ENCODE peak calls at places on chromosomes 7 and 10, in five cellular contexts. T is hepatocyte, N is colonic mucosa, X is chondrocyte, L is heart right ventricle. Z is an unnamed sample.

GRCh38 chr10:112732277-112732891 is 217.7 kb upstream of the TCF7L2 start:
- DNase-seq in T (no peak), N (no peak), L (no peak), X (no peak), Z (no peak)

GRCh38 chr10:132397036-132397541 is at the start of gene PWWP2B:
- DNase-seq in T (peak), X (no peak), L (peak), N (no peak), Z (no peak)

GRCh38 chr10:35595106-35595505 is 10.0 kb upstream of the GJD4 start:
- DNase-seq in N (no peak), T (no peak), X (no peak), L (no peak), Z (no peak)

GRCh38 chr7:107394301-107394700 is 75.6 kb upstream of the GPR22 start:
- DNase-seq in T (no peak), L (no peak), X (no peak), N (no peak), Z (no peak)

GRCh38 chr10:106612381-106612780 is 552.1 kb downstream of the SORCS1 start:
- DNase-seq in T (no peak), N (no peak), L (no peak), X (no peak), Z (no peak)

GRCh38 chr7:29145553-29146081 is 720 bp downstream of the CPVL start:
- DNase-seq in L (no peak), T (no peak), X (no peak), N (no peak), Z (no peak)

GRCh38 chr7:112855227-112855626 is 65.0 kb upstream of the TMEM168 start:
- DNase-seq in X (no peak), N (no peak), L (no peak), T (no peak), Z (no peak)

GRCh38 chr7:16724344-16724743 is 29.2 kb upstream of the TSPAN13 start:
- DNase-seq in T (no peak), X (no peak), N (no peak), L (no peak), Z (no peak)

GRCh38 chr10:88404133-88404532 is 179.0 kb downstream of the RNLS start:
- DNase-seq in N (no peak), L (no peak), X (no peak), T (no peak), Z (no peak)

GRCh38 chr10:61263561-61263960 is 189.6 kb downstream of the TMEM26 start:
- DNase-seq in N (no peak), T (no peak), L (no peak), X (no peak), Z (no peak)

GRCh38 chr7:149282331-149282655 is 20.3 kb downstream of the ZNF783 start:
- DNase-seq in X (no peak), T (no peak), L (no peak), N (no peak), Z (no peak)

GRCh38 chr10:33556581-33556980 is 222.1 kb upstream of the NRP1 start:
- DNase-seq in L (no peak), N (no peak), X (no peak), T (no peak), Z (no peak)

GRCh38 chr10:92830478-92831389 is 17.6 kb upstream of the EXOC6 start:
- DNase-seq in N (no peak), X (no peak), L (no peak), T (no peak), Z (no peak)

GRCh38 chr7:117666019-117666418 is 186.2 kb downstream of the CFTR start:
- DNase-seq in X (no peak), L (no peak), N (peak), T (no peak), Z (no peak)

GRCh38 chr7:93949468-93949867 is 27.9 kb downstream of the GNG11 start:
- DNase-seq in N (no peak), X (no peak), L (no peak), T (peak), Z (no peak)

GRCh38 chr7:91263359-91264082 is 712 bp upstream of the FZD1 start:
- DNase-seq in N (peak), L (peak), X (no peak), T (peak), Z (no peak)

GRCh38 chr10:70477661-70478162 is 855 bp upstream of the PALD1 start:
- DNase-seq in X (no peak), N (no peak), T (peak), L (peak), Z (no peak)

GRCh38 chr10:70479161-70479531 is 579 bp downstream of the PALD1 start:
- DNase-seq in N (no peak), T (no peak), L (no peak), X (no peak), Z (no peak)

GRCh38 chr10:70480254-70480861 is 1.8 kb downstream of the PALD1 start:
- DNase-seq in T (no peak), X (no peak), L (no peak), N (no peak), Z (no peak)

GRCh38 chr10:70479626-70480253 is 1.2 kb downstream of the PALD1 start:
- DNase-seq in L (no peak), N (no peak), X (no peak), T (no peak), Z (no peak)

GRCh38 chr10:70478191-70479160 is at the start of gene PALD1:
- DNase-seq in T (peak), N (peak), X (no peak), L (peak), Z (no peak)
- TF ChIP-seq CTCF in T (no peak), N (no peak), X (peak), L (peak), Z (no peak)

GRCh38 chr7:11613292-11613930 is 218.6 kb downstream of the THSD7A start:
- DNase-seq in T (no peak), L (no peak), X (no peak), N (no peak), Z (no peak)
- TF ChIP-seq CTCF in T (no peak), L (no peak), X (no peak), N (no peak), Z (no peak)

GRCh38 chr10:94080108-94080507 is 86.4 kb downstream of the PLCE1 start:
- DNase-seq in L (no peak), X (no peak), T (no peak), N (no peak), Z (no peak)
- TF ChIP-seq CTCF in L (no peak), X (no peak), T (no peak), N (no peak), Z (no peak)

GRCh38 chr10:110016957-110017514 is 9.3 kb downstream of the ADD3 start:
- DNase-seq in N (no peak), L (no peak), X (no peak), T (no peak), Z (no peak)
- TF ChIP-seq CTCF in N (no peak), L (no peak), X (no peak), T (no peak), Z (no peak)

DNA sequence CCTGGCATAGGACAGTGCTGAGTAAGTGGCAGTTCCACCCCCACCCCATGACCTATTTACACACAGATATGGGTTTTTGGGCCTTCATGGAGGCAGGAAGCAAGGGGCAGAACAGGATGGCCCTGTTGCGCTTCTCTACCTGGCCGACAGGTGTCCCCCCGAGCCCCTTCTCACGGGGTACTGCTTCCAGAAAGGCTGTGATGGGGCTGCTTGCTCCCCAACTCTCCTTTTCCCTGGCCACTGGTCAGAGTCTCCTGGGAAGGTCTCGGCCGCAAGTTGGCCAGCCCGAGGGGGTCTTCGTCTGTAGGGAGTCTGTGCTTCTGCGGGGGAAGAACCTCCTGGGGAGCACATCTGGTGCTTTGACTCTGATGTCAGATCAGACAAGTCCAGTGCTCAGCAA is 139.8 kb upstream of the TNS3 start:
- DNase-seq in X (peak), L (no peak), N (no peak), T (no peak), Z (no peak)
- TF ChIP-seq CTCF in X (no peak), L (no peak), N (no peak), T (no peak), Z (no peak)

GRCh38 chr7:1020849-1021251 is 23.5 kb upstream of the GPR146 start:
- DNase-seq in X (peak), N (no peak), L (no peak), T (no peak), Z (no peak)
- TF ChIP-seq CTCF in X (peak), N (no peak), L (no peak), T (peak), Z (no peak)

DNA sequence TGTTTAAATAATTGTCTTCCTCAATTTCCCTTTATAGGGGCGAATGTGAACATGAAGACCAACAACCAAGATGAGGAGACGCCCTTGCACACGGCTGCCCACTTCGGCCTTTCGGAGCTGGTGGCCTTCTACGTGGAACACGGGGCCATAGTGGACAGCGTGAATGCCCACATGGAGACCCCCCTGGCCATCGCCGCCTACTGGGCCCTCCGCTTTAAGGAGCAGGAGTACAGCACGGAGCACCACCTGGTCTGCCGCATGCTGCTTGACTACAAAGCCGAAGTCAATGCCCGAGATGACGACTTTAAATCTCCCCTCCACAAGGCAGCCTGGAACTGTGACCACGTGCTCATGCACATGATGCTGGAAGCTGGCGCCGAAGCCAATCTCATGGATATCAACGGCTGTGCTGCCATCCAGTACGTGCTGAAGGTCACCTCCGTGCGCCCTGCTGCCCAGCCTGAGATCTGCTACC is 42.1 kb downstream of the ASB4 start:
- DNase-seq in L (no peak), T (no peak), X (no peak), N (no peak), Z (no peak)
- TF ChIP-seq CTCF in L (peak), T (no peak), X (no peak), N (no peak), Z (peak)

Z was measured in CD14-positive monocyte.